ENCODE peak calls at places on chromosomes 11 and 22, in nine cellular contexts. One of them, this sample, is unnamed.

GRCh38 chr11:84316866-84317560 is 1030.8 kb upstream of the CCDC90B start:
- DNase-seq in AG10803: peak; percentile 34
- DNase-seq in astrocyte of the spinal cord: peak; percentile 57
- DNase-seq in B cell: no peak
- DNase-seq in endothelial cell: no peak
- DNase-seq in AG09309: peak; percentile 10
- DNase-seq in HCT116: no peak
- DNase-seq in OCI-LY7: no peak
- DNase-seq in breast epithelium: no peak
- DNase-seq in this sample: no peak

GRCh38 chr22:27502327-27502726 is 299.2 kb downstream of the MN1 start:
- DNase-seq in AG10803: no peak
- DNase-seq in astrocyte of the spinal cord: no peak
- DNase-seq in B cell: no peak
- DNase-seq in endothelial cell: no peak
- DNase-seq in AG09309: no peak
- DNase-seq in HCT116: no peak
- DNase-seq in OCI-LY7: no peak
- DNase-seq in breast epithelium: no peak
- DNase-seq in this sample: no peak

GRCh38 chr11:3989891-3990290 is 104.7 kb upstream of the RRM1 start:
- DNase-seq in AG10803: no peak
- DNase-seq in astrocyte of the spinal cord: no peak
- DNase-seq in B cell: no peak
- DNase-seq in endothelial cell: no peak
- DNase-seq in AG09309: no peak
- DNase-seq in HCT116: no peak
- DNase-seq in OCI-LY7: no peak
- DNase-seq in breast epithelium: no peak
- DNase-seq in this sample: no peak

GRCh38 chr11:69512136-69512535 is 30.7 kb downstream of the LINC01488 start:
- DNase-seq in AG10803: no peak
- DNase-seq in astrocyte of the spinal cord: no peak
- DNase-seq in B cell: no peak
- DNase-seq in endothelial cell: no peak
- DNase-seq in AG09309: no peak
- DNase-seq in HCT116: no peak
- DNase-seq in OCI-LY7: no peak
- DNase-seq in breast epithelium: no peak
- DNase-seq in this sample: no peak

GRCh38 chr11:47499614-47500013 is 50.7 kb upstream of the RAPSN start:
- DNase-seq in AG10803: no peak
- DNase-seq in astrocyte of the spinal cord: no peak
- DNase-seq in B cell: no peak
- DNase-seq in endothelial cell: no peak
- DNase-seq in AG09309: no peak
- DNase-seq in HCT116: no peak
- DNase-seq in OCI-LY7: no peak
- DNase-seq in breast epithelium: no peak
- DNase-seq in this sample: no peak

GRCh38 chr11:114366331-114367243 is 33.7 kb downstream of the C11orf71 start:
- DNase-seq in AG10803: peak; percentile 88
- DNase-seq in astrocyte of the spinal cord: peak; percentile 76
- DNase-seq in B cell: no peak
- DNase-seq in endothelial cell: no peak
- DNase-seq in AG09309: peak; percentile 29
- DNase-seq in HCT116: no peak
- DNase-seq in OCI-LY7: no peak
- DNase-seq in breast epithelium: no peak
- DNase-seq in this sample: no peak

GRCh38 chr11:19168090-19168489 is 33.7 kb downstream of the CSRP3 start:
- DNase-seq in AG10803: no peak
- DNase-seq in astrocyte of the spinal cord: no peak
- DNase-seq in B cell: no peak
- DNase-seq in endothelial cell: no peak
- DNase-seq in AG09309: no peak
- DNase-seq in HCT116: no peak
- DNase-seq in OCI-LY7: no peak
- DNase-seq in breast epithelium: no peak
- DNase-seq in this sample: no peak

GRCh38 chr11:74538680-74539079 is 45.2 kb upstream of the LIPT2 start:
- DNase-seq in AG10803: no peak
- DNase-seq in astrocyte of the spinal cord: no peak
- DNase-seq in B cell: no peak
- DNase-seq in endothelial cell: no peak
- DNase-seq in AG09309: peak; percentile 5
- DNase-seq in HCT116: no peak
- DNase-seq in OCI-LY7: no peak
- DNase-seq in breast epithelium: no peak
- DNase-seq in this sample: peak; percentile 2

GRCh38 chr11:70142171-70142875 is 60.8 kb upstream of the FADD start:
- DNase-seq in AG10803: no peak
- DNase-seq in astrocyte of the spinal cord: no peak
- DNase-seq in B cell: no peak
- DNase-seq in endothelial cell: no peak
- DNase-seq in AG09309: no peak
- DNase-seq in HCT116: peak; percentile 50
- DNase-seq in OCI-LY7: no peak
- DNase-seq in breast epithelium: peak; percentile 52
- DNase-seq in this sample: no peak

GRCh38 chr11:8597182-8597581 is 3.2 kb upstream of the STK33 start:
- DNase-seq in AG10803: peak; percentile 88
- DNase-seq in astrocyte of the spinal cord: peak; percentile 30
- DNase-seq in B cell: no peak
- DNase-seq in endothelial cell: no peak
- DNase-seq in AG09309: peak; percentile 42
- DNase-seq in HCT116: no peak
- DNase-seq in OCI-LY7: no peak
- DNase-seq in breast epithelium: no peak
- DNase-seq in this sample: no peak

GRCh38 chr11:88202498-88202897 is 27.3 kb upstream of the RAB38 start:
- DNase-seq in AG10803: no peak
- DNase-seq in astrocyte of the spinal cord: no peak
- DNase-seq in B cell: no peak
- DNase-seq in endothelial cell: no peak
- DNase-seq in AG09309: no peak
- DNase-seq in HCT116: no peak
- DNase-seq in OCI-LY7: no peak
- DNase-seq in breast epithelium: no peak
- DNase-seq in this sample: no peak

GRCh38 chr11:88208742-88209141 is 33.5 kb upstream of the RAB38 start:
- DNase-seq in AG10803: no peak
- DNase-seq in astrocyte of the spinal cord: no peak
- DNase-seq in B cell: no peak
- DNase-seq in endothelial cell: no peak
- DNase-seq in AG09309: no peak
- DNase-seq in HCT116: no peak
- DNase-seq in OCI-LY7: no peak
- DNase-seq in breast epithelium: no peak
- DNase-seq in this sample: no peak

GRCh38 chr11:88206746-88207145 is 31.5 kb upstream of the RAB38 start:
- DNase-seq in AG10803: peak; percentile 24
- DNase-seq in astrocyte of the spinal cord: no peak
- DNase-seq in B cell: no peak
- DNase-seq in endothelial cell: no peak
- DNase-seq in AG09309: no peak
- DNase-seq in HCT116: no peak
- DNase-seq in OCI-LY7: no peak
- DNase-seq in breast epithelium: no peak
- DNase-seq in this sample: no peak

DNA sequence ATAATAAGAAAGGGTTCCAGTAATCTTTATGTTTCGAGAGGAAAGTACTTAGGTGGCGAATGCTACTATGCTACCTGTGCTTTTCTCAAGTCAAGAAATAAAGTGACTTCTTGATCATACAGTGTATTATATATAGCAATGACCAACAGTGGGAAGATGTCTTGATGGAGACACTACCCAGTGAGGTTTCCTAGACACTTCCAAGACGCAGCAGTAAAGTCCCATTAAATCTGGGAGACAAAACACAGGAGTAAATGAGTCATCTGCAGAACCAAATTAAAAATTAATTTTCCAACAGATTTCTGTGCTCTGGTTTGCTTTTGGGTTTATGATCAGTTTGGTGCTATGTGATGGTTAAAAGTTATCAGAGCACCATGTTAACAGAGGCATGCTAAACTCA is 29.1 kb upstream of the RAB38 start:
- DNase-seq in AG10803: no peak
- DNase-seq in astrocyte of the spinal cord: no peak
- DNase-seq in B cell: no peak
- DNase-seq in endothelial cell: no peak
- DNase-seq in AG09309: no peak
- DNase-seq in HCT116: no peak
- DNase-seq in OCI-LY7: no peak
- DNase-seq in breast epithelium: no peak
- DNase-seq in this sample: no peak
- TF ChIP-seq CTCF in AG10803: no peak
- TF ChIP-seq CTCF in astrocyte of the spinal cord: no peak
- TF ChIP-seq CTCF in B cell: no peak
- TF ChIP-seq CTCF in endothelial cell: no peak
- TF ChIP-seq CTCF in AG09309: no peak
- TF ChIP-seq CTCF in HCT116: no peak
- TF ChIP-seq CTCF in OCI-LY7: no peak
- TF ChIP-seq CTCF in breast epithelium: no peak
- TF ChIP-seq CTCF in this sample: no peak

GRCh38 chr11:120078397-120078796 is 59.5 kb downstream of the TRIM29 start:
- DNase-seq in AG10803: no peak
- DNase-seq in astrocyte of the spinal cord: no peak
- DNase-seq in B cell: no peak
- DNase-seq in endothelial cell: no peak
- DNase-seq in AG09309: no peak
- DNase-seq in HCT116: no peak
- DNase-seq in OCI-LY7: no peak
- DNase-seq in breast epithelium: no peak
- DNase-seq in this sample: no peak

GRCh38 chr11:120079750-120080610 is 57.9 kb downstream of the TRIM29 start:
- DNase-seq in AG10803: no peak
- DNase-seq in astrocyte of the spinal cord: no peak
- DNase-seq in B cell: no peak
- DNase-seq in endothelial cell: peak; percentile 48
- DNase-seq in AG09309: no peak
- DNase-seq in HCT116: no peak
- DNase-seq in OCI-LY7: peak; percentile 15
- DNase-seq in breast epithelium: no peak
- DNase-seq in this sample: no peak
- TF ChIP-seq CTCF in AG10803: peak; percentile 54
- TF ChIP-seq CTCF in astrocyte of the spinal cord: peak; percentile 24
- TF ChIP-seq CTCF in B cell: peak; percentile 59
- TF ChIP-seq CTCF in endothelial cell: peak; percentile 77
- TF ChIP-seq CTCF in AG09309: peak; percentile 65
- TF ChIP-seq CTCF in HCT116: peak; percentile 63
- TF ChIP-seq CTCF in OCI-LY7: peak; percentile 72
- TF ChIP-seq CTCF in breast epithelium: peak; percentile 12
- TF ChIP-seq CTCF in this sample: peak; percentile 59

GRCh38 chr11:12824281-12825041 is 150.2 kb downstream of the TEAD1 start:
- DNase-seq in AG10803: no peak
- DNase-seq in astrocyte of the spinal cord: no peak
- DNase-seq in B cell: no peak
- DNase-seq in endothelial cell: no peak
- DNase-seq in AG09309: no peak
- DNase-seq in HCT116: no peak
- DNase-seq in OCI-LY7: no peak
- DNase-seq in breast epithelium: no peak
- DNase-seq in this sample: no peak
- TF ChIP-seq CTCF in AG10803: no peak
- TF ChIP-seq CTCF in astrocyte of the spinal cord: no peak
- TF ChIP-seq CTCF in B cell: no peak
- TF ChIP-seq CTCF in endothelial cell: no peak
- TF ChIP-seq CTCF in AG09309: no peak
- TF ChIP-seq CTCF in HCT116: no peak
- TF ChIP-seq CTCF in OCI-LY7: no peak
- TF ChIP-seq CTCF in breast epithelium: no peak
- TF ChIP-seq CTCF in this sample: no peak

GRCh38 chr22:42820075-42820763 is 36.9 kb downstream of the ARFGAP3 start:
- DNase-seq in AG10803: peak; percentile 59
- DNase-seq in astrocyte of the spinal cord: peak; percentile 78
- DNase-seq in B cell: no peak
- DNase-seq in endothelial cell: no peak
- DNase-seq in AG09309: peak; percentile 55
- DNase-seq in HCT116: no peak
- DNase-seq in OCI-LY7: peak; percentile 80
- DNase-seq in breast epithelium: no peak
- DNase-seq in this sample: peak; percentile 35
- TF ChIP-seq CTCF in AG10803: no peak
- TF ChIP-seq CTCF in astrocyte of the spinal cord: peak; percentile 59
- TF ChIP-seq CTCF in B cell: peak; percentile 60
- TF ChIP-seq CTCF in endothelial cell: peak; percentile 85
- TF ChIP-seq CTCF in AG09309: peak; percentile 44
- TF ChIP-seq CTCF in HCT116: no peak
- TF ChIP-seq CTCF in OCI-LY7: peak; percentile 98
- TF ChIP-seq CTCF in breast epithelium: no peak
- TF ChIP-seq CTCF in this sample: peak; percentile 34

DNA sequence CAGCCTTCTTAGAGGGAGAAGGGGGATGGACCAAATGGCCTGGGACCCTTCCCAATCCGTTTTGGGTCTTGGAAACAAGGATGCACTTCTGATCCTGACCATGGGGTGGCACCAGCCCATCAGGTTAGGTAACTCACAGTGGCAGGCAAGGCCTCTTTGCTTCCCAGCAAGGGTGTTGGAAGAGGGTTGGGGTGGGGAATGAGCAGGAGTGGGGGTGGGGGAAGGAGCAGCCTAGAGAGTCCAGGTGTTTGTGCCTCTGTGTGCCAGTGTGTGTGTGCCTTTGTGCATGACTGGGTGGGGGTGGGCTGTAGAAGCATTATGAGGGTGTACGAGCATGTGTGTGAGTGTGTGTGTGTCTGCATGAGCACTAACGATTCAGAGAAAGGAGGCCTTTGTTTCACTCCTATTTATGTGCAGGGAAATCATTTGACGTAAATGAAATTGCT is 213.1 kb downstream of the INSC start:
- DNase-seq in AG10803: peak; percentile 3
- DNase-seq in astrocyte of the spinal cord: peak; percentile 33
- DNase-seq in B cell: no peak
- DNase-seq in endothelial cell: peak; percentile 84
- DNase-seq in AG09309: no peak
- DNase-seq in HCT116: peak; percentile 35
- DNase-seq in OCI-LY7: peak; percentile 1
- DNase-seq in breast epithelium: no peak
- DNase-seq in this sample: no peak
- TF ChIP-seq CTCF in AG10803: peak; percentile 44
- TF ChIP-seq CTCF in astrocyte of the spinal cord: peak; percentile 67
- TF ChIP-seq CTCF in B cell: no peak
- TF ChIP-seq CTCF in endothelial cell: peak; percentile 78
- TF ChIP-seq CTCF in AG09309: peak; percentile 19
- TF ChIP-seq CTCF in HCT116: peak; percentile 72
- TF ChIP-seq CTCF in OCI-LY7: peak; percentile 70
- TF ChIP-seq CTCF in breast epithelium: no peak
- TF ChIP-seq CTCF in this sample: peak; percentile 19

GRCh38 chr22:47015589-47016178 is 253.2 kb downstream of the TBC1D22A start:
- DNase-seq in AG10803: no peak
- DNase-seq in astrocyte of the spinal cord: no peak
- DNase-seq in B cell: no peak
- DNase-seq in endothelial cell: no peak
- DNase-seq in AG09309: no peak
- DNase-seq in HCT116: no peak
- DNase-seq in OCI-LY7: no peak
- DNase-seq in breast epithelium: no peak
- DNase-seq in this sample: no peak
- TF ChIP-seq CTCF in AG10803: no peak
- TF ChIP-seq CTCF in astrocyte of the spinal cord: no peak
- TF ChIP-seq CTCF in B cell: no peak
- TF ChIP-seq CTCF in endothelial cell: no peak
- TF ChIP-seq CTCF in AG09309: no peak
- TF ChIP-seq CTCF in HCT116: no peak
- TF ChIP-seq CTCF in OCI-LY7: no peak
- TF ChIP-seq CTCF in breast epithelium: no peak
- TF ChIP-seq CTCF in this sample: no peak

GRCh38 chr22:37083914-37084313 is 25.6 kb downstream of the TMPRSS6 start:
- DNase-seq in AG10803: no peak
- DNase-seq in astrocyte of the spinal cord: no peak
- DNase-seq in B cell: no peak
- DNase-seq in endothelial cell: no peak
- DNase-seq in AG09309: no peak
- DNase-seq in HCT116: no peak
- DNase-seq in OCI-LY7: no peak
- DNase-seq in breast epithelium: no peak
- DNase-seq in this sample: no peak
- TF ChIP-seq CTCF in AG10803: no peak
- TF ChIP-seq CTCF in astrocyte of the spinal cord: no peak
- TF ChIP-seq CTCF in B cell: no peak
- TF ChIP-seq CTCF in endothelial cell: no peak
- TF ChIP-seq CTCF in AG09309: no peak
- TF ChIP-seq CTCF in HCT116: no peak
- TF ChIP-seq CTCF in OCI-LY7: no peak
- TF ChIP-seq CTCF in breast epithelium: no peak
- TF ChIP-seq CTCF in this sample: no peak